ENCODE peak calls at places on chromosome 20, in eight cellular contexts. M is CD4-positive, alpha-beta memory T cell; Z is spleen; N is cardiac muscle cell; I is Panc1; C is mesenchymal stem cell; B is tibial nerve; W is aorta. V is an unnamed sample. For H3K4me1, the result is how much of the 10 kb centered on the place peaks cover.

GRCh38 chr20:32941155-32941885 is 62.9 kb downstream of the SUN5 start:
- DNase-seq in M (no peak), Z (no peak), N (peak), I (no peak), C (no peak), B (no peak), W (no peak), V (no peak)

GRCh38 chr20:10218536-10219451 is at the start of gene SNAP25:
- DNase-seq in M (peak), Z (no peak), N (peak), I (peak), C (peak), B (no peak), W (peak), V (peak)

GRCh38 chr20:49885558-49886332 is 29.6 kb downstream of the SPATA2 start:
- DNase-seq in M (no peak), Z (no peak), N (no peak), I (no peak), C (no peak), B (no peak), W (no peak), V (no peak)

GRCh38 chr20:753897-754635 is 14.2 kb downstream of the SLC52A3 start:
- DNase-seq in M (no peak), Z (peak), N (no peak), I (no peak), C (no peak), B (no peak), W (no peak), V (no peak)

GRCh38 chr20:50346372-50347347 is 156.0 kb downstream of the CEBPB start:
- DNase-seq in M (peak), Z (peak), N (peak), I (no peak), C (peak), B (peak), W (peak), V (no peak)

GRCh38 chr20:51969191-51969590 is 166.9 kb upstream of the SALL4 start:
- DNase-seq in M (no peak), Z (no peak), N (no peak), I (no peak), C (no peak), B (no peak), W (no peak), V (no peak)

GRCh38 chr20:61886721-61887658 is 178.7 kb downstream of the TAF4 start:
- DNase-seq in M (no peak), Z (peak), N (peak), I (peak), C (peak), B (peak), W (peak), V (peak)

GRCh38 chr20:22801528-22801927 is 217.2 kb upstream of the FOXA2 start:
- DNase-seq in M (no peak), Z (no peak), N (no peak), I (no peak), C (no peak), B (no peak), W (no peak), V (no peak)

GRCh38 chr20:7601431-7601830 is 338.8 kb downstream of the HAO1 start:
- DNase-seq in M (no peak), Z (no peak), N (no peak), I (no peak), C (no peak), B (no peak), W (no peak), V (no peak)

GRCh38 chr20:35907017-35907685 is 47.2 kb downstream of the SCAND1 start:
- DNase-seq in M (no peak), Z (no peak), N (peak), I (no peak), C (no peak), B (no peak), W (no peak), V (no peak)

GRCh38 chr20:7305971-7306370 is 538.5 kb downstream of the BMP2 start:
- DNase-seq in M (no peak), Z (no peak), N (no peak), I (no peak), C (no peak), B (no peak), W (no peak), V (no peak)

GRCh38 chr20:64225166-64225595 is 30.4 kb upstream of the PCMTD2 start:
- DNase-seq in M (no peak), Z (no peak), N (no peak), I (no peak), C (no peak), B (no peak), W (no peak), V (no peak)

GRCh38 chr20:58483470-58483869 is 31.7 kb downstream of the APCDD1L start:
- DNase-seq in M (no peak), Z (no peak), N (no peak), I (no peak), C (no peak), B (no peak), W (no peak), V (no peak)

GRCh38 chr20:58138395-58138794 is 90.1 kb downstream of the ANKRD60 start:
- DNase-seq in M (no peak), Z (peak), N (no peak), I (no peak), C (no peak), B (no peak), W (no peak), V (no peak)

GRCh38 chr20:35145141-35145564 is 2.0 kb downstream of the EDEM2 start:
- DNase-seq in M (peak), Z (no peak), N (peak), I (peak), C (peak), B (no peak), W (no peak), V (no peak)

GRCh38 chr20:31602779-31603441 is 2.2 kb upstream of the ID1 start:
- DNase-seq in M (peak), Z (no peak), N (peak), I (no peak), C (peak), B (no peak), W (no peak), V (no peak)

GRCh38 chr20:25057234-25058050 is 497 bp downstream of the ACSS1 start:
- DNase-seq in M (peak), Z (peak), N (peak), I (no peak), C (peak), B (no peak), W (peak), V (peak)

GRCh38 chr20:63969851-63970713 is at the start of gene ZNF512B:
- DNase-seq in M (peak), Z (peak), N (peak), I (no peak), C (peak), B (no peak), W (peak), V (peak)

GRCh38 chr20:64063389-64064144 is 569 bp downstream of the TCEA2 start:
- DNase-seq in M (no peak), Z (no peak), N (no peak), I (no peak), C (no peak), B (no peak), W (no peak), V (no peak)

GRCh38 chr20:43357352-43357751 is 100.3 kb upstream of the SRSF6 start:
- DNase-seq in M (no peak), Z (no peak), N (no peak), I (no peak), C (no peak), B (no peak), W (no peak), V (no peak)

GRCh38 chr20:58408603-58409246 is 19.7 kb downstream of the VAPB start:
- DNase-seq in M (peak), Z (no peak), N (no peak), I (no peak), C (peak), B (no peak), W (no peak), V (no peak)

GRCh38 chr20:5070570-5070969 is 49.2 kb downstream of the PCNA start:
- DNase-seq in M (no peak), Z (no peak), N (no peak), I (no peak), C (no peak), B (no peak), W (no peak), V (no peak)

GRCh38 chr20:50874111-50874757 is 57.0 kb downstream of the ADNP start:
- DNase-seq in M (no peak), Z (peak), N (no peak), I (no peak), C (no peak), B (no peak), W (peak), V (no peak)

GRCh38 chr20:54713727-54714126 is 238.3 kb downstream of the DOK5 start:
- DNase-seq in M (no peak), Z (no peak), N (no peak), I (no peak), C (no peak), B (no peak), W (no peak), V (no peak)

GRCh38 chr20:4764805-4765204 is 43.1 kb downstream of the PRND start:
- DNase-seq in M (no peak), Z (no peak), N (no peak), I (no peak), C (no peak), B (no peak), W (no peak), V (no peak)

GRCh38 chr20:723756-724155 is 44.5 kb downstream of the SLC52A3 start:
- DNase-seq in M (no peak), Z (peak), N (no peak), I (no peak), C (no peak), B (no peak), W (no peak), V (no peak)

GRCh38 chr20:50123418-50123817 is 10.5 kb upstream of the UBE2V1 start:
- DNase-seq in M (no peak), Z (peak), N (no peak), I (no peak), C (no peak), B (no peak), W (no peak), V (no peak)

GRCh38 chr20:17858450-17859001 is 110.1 kb downstream of the SNX5 start:
- DNase-seq in M (no peak), Z (peak), N (no peak), I (no peak), C (no peak), B (no peak), W (no peak), V (no peak)

GRCh38 chr20:56587307-56588108 is 41.6 kb upstream of the TFAP2C start:
- DNase-seq in M (no peak), Z (no peak), N (peak), I (no peak), C (no peak), B (no peak), W (no peak), V (no peak)

GRCh38 chr20:16621435-16622141 is 48.3 kb upstream of the KIF16B start:
- DNase-seq in M (no peak), Z (no peak), N (no peak), I (no peak), C (no peak), B (no peak), W (no peak), V (no peak)

GRCh38 chr20:44701116-44701865 is 13.9 kb upstream of the CCN5 start:
- DNase-seq in M (no peak), Z (no peak), N (peak), I (no peak), C (peak), B (no peak), W (no peak), V (no peak)

GRCh38 chr20:44208770-44209169 is 1.8 kb downstream of the OSER1 start:
- DNase-seq in M (no peak), Z (no peak), N (peak), I (no peak), C (peak), B (no peak), W (no peak), V (no peak)

GRCh38 chr20:56504373-56505005 is 20.1 kb upstream of the FAM209A start:
- DNase-seq in M (no peak), Z (no peak), N (peak), I (peak), C (peak), B (no peak), W (no peak), V (no peak)

GRCh38 chr20:23231561-23232218 is 118.9 kb upstream of the NXT1 start:
- DNase-seq in M (no peak), Z (no peak), N (peak), I (no peak), C (peak), B (no peak), W (no peak), V (no peak)

GRCh38 chr20:23358563-23358906 is 3.4 kb upstream of the GZF1 start:
- DNase-seq in M (no peak), Z (no peak), N (no peak), I (no peak), C (no peak), B (no peak), W (no peak), V (no peak)

GRCh38 chr20:6492396-6493055 is 275.0 kb upstream of the BMP2 start:
- DNase-seq in M (no peak), Z (no peak), N (peak), I (no peak), C (peak), B (no peak), W (no peak), V (no peak)

GRCh38 chr20:47973519-47974233 is 188.4 kb upstream of the SULF2 start:
- DNase-seq in M (no peak), Z (peak), N (peak), I (no peak), C (no peak), B (no peak), W (no peak), V (no peak)

GRCh38 chr20:25341716-25342680 is 48.6 kb downstream of the ABHD12 start:
- DNase-seq in M (no peak), Z (no peak), N (no peak), I (no peak), C (peak), B (no peak), W (no peak), V (no peak)

GRCh38 chr20:5074050-5074674 is 45.6 kb downstream of the PCNA start:
- DNase-seq in M (no peak), Z (no peak), N (no peak), I (no peak), C (no peak), B (no peak), W (no peak), V (no peak)

GRCh38 chr20:33985830-33986229 is 7.9 kb upstream of the RALY start:
- DNase-seq in M (no peak), Z (no peak), N (no peak), I (no peak), C (no peak), B (no peak), W (no peak), V (no peak)

GRCh38 chr20:33985280-33985679 is 8.4 kb upstream of the RALY start:
- DNase-seq in M (no peak), Z (no peak), N (no peak), I (no peak), C (no peak), B (no peak), W (no peak), V (no peak)

GRCh38 chr20:33983371-33983770 is 10.3 kb upstream of the RALY start:
- DNase-seq in M (no peak), Z (no peak), N (peak), I (no peak), C (no peak), B (no peak), W (no peak), V (no peak)

GRCh38 chr20:33984320-33984719 is 9.4 kb upstream of the RALY start:
- DNase-seq in M (no peak), Z (no peak), N (no peak), I (no peak), C (no peak), B (no peak), W (no peak), V (no peak)

DNA sequence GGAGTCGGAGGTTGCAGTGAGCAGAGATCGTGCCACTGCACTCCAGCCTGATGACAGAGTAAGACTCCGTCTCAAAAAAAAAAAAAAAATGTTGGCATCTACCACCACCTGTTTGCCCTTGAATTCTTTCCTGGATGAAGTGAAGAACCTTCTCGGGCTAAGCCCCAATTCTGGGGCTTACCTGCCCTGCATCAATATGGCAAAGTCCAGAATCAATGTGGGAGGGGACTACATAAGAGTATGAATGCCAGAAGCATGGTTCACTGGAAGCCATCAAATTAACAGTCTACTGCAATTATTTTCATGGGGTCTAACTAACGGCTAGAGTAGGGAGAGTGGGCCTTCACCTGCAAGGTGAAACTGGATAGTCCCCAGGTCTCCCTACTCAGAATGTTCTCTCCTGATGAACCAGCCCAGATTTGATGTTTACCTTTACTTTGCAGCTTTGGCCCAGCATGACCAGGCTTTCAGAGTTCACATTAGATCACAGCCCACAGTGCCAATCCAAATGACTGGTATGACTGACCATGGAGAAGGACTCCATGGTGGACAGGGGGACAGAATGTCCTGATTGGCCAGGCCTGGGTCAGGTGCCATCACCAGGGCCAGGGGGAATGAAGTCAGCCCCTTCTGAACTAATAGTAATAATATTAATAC is 7.0 kb upstream of the RALY start:
- DNase-seq in M (no peak), Z (no peak), N (no peak), I (no peak), C (no peak), B (no peak), W (no peak), V (no peak)
- H3K4me1 ChIP-seq in M (under half), Z (under half), N (under half), I (under half), C (under half), B (under half), W (under half), V (under half)

GRCh38 chr20:1820137-1821074 is 74.8 kb upstream of the SIRPA start:
- DNase-seq in M (no peak), Z (peak), N (peak), I (no peak), C (peak), B (no peak), W (peak), V (no peak)
- H3K4me1 ChIP-seq in M (under half), Z (under half), N (under half), I (under half), C (under half), B (under half), W (under half), V (under half)

DNA sequence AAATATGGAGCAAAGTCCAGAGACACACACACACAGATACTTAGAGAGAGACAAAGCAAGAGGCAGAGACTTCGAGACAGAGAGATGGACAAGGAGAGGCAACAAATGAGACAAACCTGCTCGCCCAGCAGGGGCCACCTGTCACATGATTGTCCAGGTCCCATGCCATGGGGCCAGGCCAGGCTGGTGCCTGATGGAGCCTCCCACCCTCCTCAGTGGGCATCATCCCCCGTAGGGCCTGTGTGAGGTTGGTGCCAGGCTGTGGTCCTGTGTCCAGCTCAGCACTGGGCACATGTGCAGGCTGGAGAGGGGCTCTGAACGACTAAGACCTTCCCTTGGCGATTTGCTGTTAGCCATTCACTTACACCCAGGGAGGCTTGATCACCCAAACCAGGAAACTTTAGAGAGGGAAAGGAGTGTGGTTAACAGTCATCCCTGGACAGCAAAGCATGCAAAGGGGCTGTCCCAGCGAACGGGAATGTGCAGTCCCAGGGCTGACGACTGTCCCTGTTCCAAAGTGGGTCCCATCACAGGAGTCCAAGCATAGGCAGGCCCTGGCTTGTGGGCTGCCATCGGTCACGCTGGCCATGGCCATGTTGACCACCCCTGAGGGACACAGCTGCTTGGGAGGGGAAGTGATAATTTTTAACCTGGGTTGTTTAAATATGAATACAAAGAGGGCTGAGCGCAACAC is 38.4 kb upstream of the PHACTR3 start:
- DNase-seq in M (no peak), Z (peak), N (no peak), I (no peak), C (no peak), B (no peak), W (no peak), V (no peak)
- H3K4me1 ChIP-seq in M (under half), Z (under half), N (under half), I (under half), C (under half), B (under half), W (under half), V (under half)

GRCh38 chr20:1804129-1804503 is 91.1 kb upstream of the SIRPA start:
- DNase-seq in M (no peak), Z (no peak), N (no peak), I (no peak), C (no peak), B (no peak), W (no peak), V (no peak)

GRCh38 chr20:1805816-1806215 is 89.4 kb upstream of the SIRPA start:
- DNase-seq in M (no peak), Z (no peak), N (no peak), I (no peak), C (no peak), B (no peak), W (no peak), V (no peak)

GRCh38 chr20:1805161-1805581 is 90.0 kb upstream of the SIRPA start:
- DNase-seq in M (no peak), Z (no peak), N (no peak), I (no peak), C (no peak), B (no peak), W (no peak), V (no peak)

GRCh38 chr20:1803216-1804128 is 91.7 kb upstream of the SIRPA start:
- DNase-seq in M (no peak), Z (peak), N (peak), I (no peak), C (peak), B (peak), W (peak), V (no peak)

DNA sequence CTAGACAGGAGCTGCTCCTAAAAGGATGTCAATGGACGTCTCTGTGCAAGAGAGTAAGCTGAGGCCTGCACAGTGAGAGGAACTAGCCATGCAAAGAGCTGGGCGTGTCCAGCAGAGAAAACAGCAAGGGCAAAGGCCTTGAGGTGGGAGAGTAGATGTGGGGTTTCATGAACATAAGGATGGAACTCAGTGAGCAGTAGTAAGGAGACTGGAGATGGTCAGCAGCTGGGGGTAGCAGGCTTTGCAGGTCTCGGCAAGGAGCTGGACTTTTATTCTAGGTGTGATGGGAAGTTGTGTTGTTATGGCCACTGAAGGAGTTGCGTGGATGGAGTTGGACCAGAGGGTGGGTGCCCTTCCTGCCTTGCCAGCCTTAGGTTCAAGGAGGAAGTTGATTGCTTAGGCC is 90.7 kb upstream of the SIRPA start:
- DNase-seq in M (no peak), Z (no peak), N (no peak), I (no peak), C (no peak), B (no peak), W (no peak), V (no peak)
- H3K4me1 ChIP-seq in M (under half), Z (under half), N (under half), I (under half), C (under half), B (under half), W (under half), V (under half)

GRCh38 chr20:46084805-46085792 is 4.7 kb downstream of the NCOA5 start:
- DNase-seq in M (no peak), Z (no peak), N (peak), I (no peak), C (peak), B (peak), W (no peak), V (no peak)

GRCh38 chr20:46089076-46089337 is 755 bp downstream of the NCOA5 start:
- DNase-seq in M (no peak), Z (no peak), N (no peak), I (no peak), C (no peak), B (no peak), W (no peak), V (no peak)

GRCh38 chr20:46089338-46090094 is at the start of gene NCOA5:
- DNase-seq in M (peak), Z (peak), N (peak), I (peak), C (peak), B (peak), W (peak), V (peak)

GRCh38 chr20:46088409-46089075 is 1.2 kb downstream of the NCOA5 start:
- DNase-seq in M (no peak), Z (no peak), N (peak), I (no peak), C (peak), B (no peak), W (no peak), V (no peak)

GRCh38 chr20:46087161-46087560 is 2.6 kb downstream of the NCOA5 start:
- DNase-seq in M (no peak), Z (no peak), N (peak), I (no peak), C (peak), B (no peak), W (no peak), V (no peak)
- H3K4me1 ChIP-seq in M (half or more), Z (under half), N (under half), I (under half), C (under half), B (half or more), W (under half), V (half or more)

V was measured in CD8-positive, alpha-beta T cell.